ENCODE peak calls at places on chromosomes 4 and X, in four cellular contexts. S, Z, L and M are unnamed samples.
A peak's percentile ranks its signal among the peaks of the same experiment; 100 is the strongest.

GRCh38 chr4:76067652-76068286 is 6.7 kb upstream of the ART3 start:
- DNase-seq in S (peak; percentile 86), L (peak; percentile 81), Z (peak; percentile 65), M (peak; percentile 74)

GRCh38 chrX:68416592-68416991 is 16.7 kb downstream of the OPHN1 start:
- DNase-seq in Z (no peak), S (peak; percentile 57), L (no peak), M (no peak)

GRCh38 chr4:34422472-34422871 is 1821.8 kb downstream of the ARAP2 start:
- DNase-seq in L (peak; percentile 17), Z (peak; percentile 19), S (peak; percentile 33), M (no peak)

GRCh38 chr4:140135529-140136021 is 18.4 kb downstream of the MAML3 start:
- DNase-seq in L (peak; percentile 57), Z (peak; percentile 86), S (peak; percentile 9), M (no peak)

GRCh38 chr4:108611360-108611759 is 9.0 kb upstream of the RPL34 start:
- DNase-seq in L (no peak), Z (no peak), S (peak; percentile 60), M (no peak)

GRCh38 chr4:86302242-86302641 is 57.6 kb downstream of the MAPK10 start:
- DNase-seq in S (peak; percentile 91), L (peak; percentile 9), Z (peak; percentile 94), M (no peak)

GRCh38 chrX:134512566-134512965 is 52.6 kb downstream of the HPRT1 start:
- DNase-seq in S (peak; percentile 89), L (no peak), Z (no peak), M (no peak)

GRCh38 chrX:149570668-149571067 is 16.6 kb downstream of the MAGEA9B start:
- DNase-seq in L (no peak), Z (no peak), S (peak; percentile 65), M (no peak)

GRCh38 chr4:19329077-19329476 is 922.6 kb upstream of the SLIT2 start:
- DNase-seq in Z (no peak), L (no peak), S (no peak), M (no peak)

GRCh38 chrX:1451251-1451675 is 1.4 kb downstream of the ASMTL start:
- DNase-seq in Z (no peak), S (no peak), L (no peak), M (peak; percentile 67)

GRCh38 chr4:8200302-8200975 is 1.3 kb downstream of the SH3TC1 start:
- DNase-seq in Z (no peak), S (peak; percentile 78), L (no peak), M (peak; percentile 65)

GRCh38 chrX:19785647-19786046 is 101.8 kb downstream of the SH3KBP1 start:
- DNase-seq in Z (no peak), S (peak; percentile 11), L (no peak), M (no peak)

GRCh38 chr4:26050671-26051070 is 136.7 kb downstream of the SMIM20 start:
- DNase-seq in L (no peak), Z (no peak), S (no peak), M (no peak)

GRCh38 chr4:11312389-11312788 is 116.3 kb downstream of the HS3ST1 start:
- DNase-seq in Z (no peak), S (peak; percentile 82), L (no peak), M (peak; percentile 65)

GRCh38 chr4:1244978-1245471 is 3.9 kb downstream of the CTBP1 start:
- DNase-seq in L (no peak), Z (no peak), S (no peak), M (peak; percentile 16)

GRCh38 chr4:131430302-131430701 is 1718.8 kb upstream of the PCDH10 start:
- DNase-seq in L (no peak), Z (peak; percentile 3), S (no peak), M (no peak)

GRCh38 chr4:41728571-41728908 is 20.0 kb downstream of the PHOX2B start:
- DNase-seq in Z (no peak), L (no peak), S (no peak), M (no peak)

GRCh38 chrX:55710701-55711100 is 6.8 kb upstream of the RRAGB start:
- DNase-seq in S (peak; percentile 71), Z (no peak), L (no peak), M (no peak)

GRCh38 chr4:2244947-2245786 is 3.2 kb upstream of the HAUS3 start:
- DNase-seq in L (no peak), Z (no peak), S (no peak), M (no peak)

GRCh38 chr4:2788532-2789103 is 4.3 kb upstream of the SH3BP2 start:
- DNase-seq in L (no peak), Z (no peak), S (no peak), M (peak; percentile 31)

GRCh38 chr4:1813915-1814314 is 20.8 kb downstream of the FGFR3 start:
- DNase-seq in L (no peak), Z (no peak), S (no peak), M (no peak)

GRCh38 chr4:7708238-7708637 is 231.4 kb downstream of the AFAP1 start:
- DNase-seq in L (no peak), S (no peak), Z (no peak), M (no peak)

GRCh38 chr4:153539058-153539826 is 73.1 kb downstream of the TMEM131L start:
- DNase-seq in L (no peak), Z (no peak), S (no peak), M (no peak)

GRCh38 chrX:11273544-11273943 is 19.7 kb upstream of the AMELX start:
- DNase-seq in Z (no peak), L (no peak), S (peak; percentile 24), M (no peak)

GRCh38 chr4:163558539-163559044 is 64.1 kb downstream of the TMA16 start:
- DNase-seq in L (no peak), Z (peak; percentile 52), S (no peak), M (no peak)

GRCh38 chr4:7206385-7206784 is 14.0 kb downstream of the SORCS2 start:
- DNase-seq in S (peak; percentile 64), L (no peak), Z (no peak), M (peak; percentile 51)

GRCh38 chr4:168830777-168831512 is 179.1 kb downstream of the CBR4 start:
- DNase-seq in L (no peak), Z (no peak), S (peak; percentile 57), M (no peak)

GRCh38 chrX:21972046-21972445 is 31.5 kb downstream of the SMS start:
- DNase-seq in Z (no peak), L (no peak), S (no peak), M (no peak)

GRCh38 chrX:135384161-135384836 is 37.4 kb upstream of the SMIM10L2A start:
- DNase-seq in Z (no peak), L (no peak), S (no peak), M (no peak)

GRCh38 chr4:80336582-80336981 is 1.1 kb downstream of the CFAP299 start:
- DNase-seq in L (peak; percentile 14), Z (peak; percentile 65), S (peak; percentile 50), M (no peak)